ENCODE peak calls at places on chromosome 1, in ten cellular contexts. F is transverse colon, A is mammary epithelial cell, K is lung, Q is heart left ventricle, P is A673, T is AG04450, L is fibroblast of mammary gland, I is HCT116, X is PC-3. Z is an unnamed sample.

GRCh38 chr1:36881541-36881940 is 152.8 kb downstream of the GRIK3 start:
- DNase-seq in F (no peak), A (no peak), K (peak), Q (no peak), P (no peak), T (no peak), L (no peak), I (no peak), X (no peak), Z (no peak)

GRCh38 chr1:115888976-115889375 is 48.0 kb upstream of the NHLH2 start:
- DNase-seq in F (no peak), A (no peak), K (no peak), Q (no peak), P (no peak), T (no peak), L (no peak), I (no peak), X (no peak), Z (no peak)

GRCh38 chr1:8009043-8010002 is 16.8 kb downstream of the ERRFI1 start:
- DNase-seq in F (no peak), A (no peak), K (no peak), Q (no peak), P (no peak), T (no peak), L (peak), I (no peak), X (no peak), Z (no peak)

GRCh38 chr1:244757091-244757939 is 78.1 kb upstream of the COX20 start:
- DNase-seq in F (no peak), A (no peak), K (peak), Q (no peak), P (no peak), T (no peak), L (peak), I (no peak), X (peak), Z (peak)

GRCh38 chr1:32208891-32209309 is at the start of gene DCDC2B:
- DNase-seq in F (peak), A (peak), K (peak), Q (peak), P (peak), T (no peak), L (peak), I (no peak), X (peak), Z (peak)

GRCh38 chr1:99731384-99731783 is 35.1 kb downstream of the FRRS1 start:
- DNase-seq in F (no peak), A (no peak), K (no peak), Q (no peak), P (no peak), T (peak), L (peak), I (no peak), X (peak), Z (peak)

GRCh38 chr1:162085991-162086390 is 16.5 kb downstream of the NOS1AP start:
- DNase-seq in F (no peak), A (no peak), K (no peak), Q (no peak), P (no peak), T (no peak), L (no peak), I (no peak), X (no peak), Z (no peak)

GRCh38 chr1:47751188-47751587 is 246.0 kb downstream of the TRABD2B start:
- DNase-seq in F (no peak), A (no peak), K (no peak), Q (no peak), P (peak), T (no peak), L (peak), I (peak), X (peak), Z (no peak)

GRCh38 chr1:244067893-244068292 is 16.8 kb downstream of the ZBTB18 start:
- DNase-seq in F (no peak), A (peak), K (no peak), Q (no peak), P (no peak), T (no peak), L (peak), I (no peak), X (no peak), Z (no peak)

GRCh38 chr1:77673030-77673429 is 9.4 kb downstream of the ZZZ3 start:
- DNase-seq in F (no peak), A (no peak), K (no peak), Q (no peak), P (no peak), T (no peak), L (no peak), I (no peak), X (no peak), Z (no peak)

GRCh38 chr1:39081266-39082139 is 55.4 kb downstream of the NDUFS5 start:
- DNase-seq in F (peak), A (no peak), K (no peak), Q (no peak), P (peak), T (no peak), L (no peak), I (no peak), X (peak), Z (no peak)

GRCh38 chr1:100989306-100990077 is 36.1 kb downstream of the DPH5 start:
- DNase-seq in F (no peak), A (peak), K (no peak), Q (no peak), P (no peak), T (peak), L (peak), I (no peak), X (peak), Z (peak)

GRCh38 chr1:50603274-50604271 is 180.3 kb upstream of the DMRTA2 start:
- DNase-seq in F (no peak), A (peak), K (no peak), Q (no peak), P (peak), T (no peak), L (peak), I (peak), X (peak), Z (peak)

GRCh38 chr1:204102029-204102611 is 29.2 kb downstream of the SOX13 start:
- DNase-seq in F (no peak), A (no peak), K (no peak), Q (no peak), P (no peak), T (no peak), L (no peak), I (no peak), X (no peak), Z (no peak)

GRCh38 chr1:61079898-61080336 is 2.4 kb upstream of the NFIA start:
- DNase-seq in F (peak), A (peak), K (peak), Q (peak), P (peak), T (peak), L (peak), I (peak), X (peak), Z (peak)

GRCh38 chr1:74343191-74343590 is 108.0 kb downstream of the TNNI3K start:
- DNase-seq in F (no peak), A (no peak), K (no peak), Q (peak), P (peak), T (no peak), L (peak), I (no peak), X (no peak), Z (no peak)

GRCh38 chr1:168717906-168718891 is 10.8 kb downstream of the DPT start:
- DNase-seq in F (no peak), A (no peak), K (no peak), Q (peak), P (no peak), T (no peak), L (no peak), I (no peak), X (no peak), Z (peak)

GRCh38 chr1:212721388-212722247 is 22.0 kb upstream of the BATF3 start:
- DNase-seq in F (no peak), A (peak), K (no peak), Q (no peak), P (peak), T (no peak), L (peak), I (no peak), X (peak), Z (peak)

GRCh38 chr1:101310484-101310883 is 73.7 kb downstream of the S1PR1 start:
- DNase-seq in F (no peak), A (no peak), K (no peak), Q (no peak), P (no peak), T (no peak), L (no peak), I (no peak), X (no peak), Z (no peak)

GRCh38 chr1:14296795-14297194 is 301.7 kb upstream of the KAZN start:
- DNase-seq in F (no peak), A (no peak), K (no peak), Q (no peak), P (peak), T (no peak), L (peak), I (no peak), X (peak), Z (peak)

GRCh38 chr1:64488862-64489261 is 18.9 kb downstream of the CACHD1 start:
- DNase-seq in F (no peak), A (no peak), K (no peak), Q (no peak), P (peak), T (no peak), L (no peak), I (no peak), X (no peak), Z (no peak)

DNA sequence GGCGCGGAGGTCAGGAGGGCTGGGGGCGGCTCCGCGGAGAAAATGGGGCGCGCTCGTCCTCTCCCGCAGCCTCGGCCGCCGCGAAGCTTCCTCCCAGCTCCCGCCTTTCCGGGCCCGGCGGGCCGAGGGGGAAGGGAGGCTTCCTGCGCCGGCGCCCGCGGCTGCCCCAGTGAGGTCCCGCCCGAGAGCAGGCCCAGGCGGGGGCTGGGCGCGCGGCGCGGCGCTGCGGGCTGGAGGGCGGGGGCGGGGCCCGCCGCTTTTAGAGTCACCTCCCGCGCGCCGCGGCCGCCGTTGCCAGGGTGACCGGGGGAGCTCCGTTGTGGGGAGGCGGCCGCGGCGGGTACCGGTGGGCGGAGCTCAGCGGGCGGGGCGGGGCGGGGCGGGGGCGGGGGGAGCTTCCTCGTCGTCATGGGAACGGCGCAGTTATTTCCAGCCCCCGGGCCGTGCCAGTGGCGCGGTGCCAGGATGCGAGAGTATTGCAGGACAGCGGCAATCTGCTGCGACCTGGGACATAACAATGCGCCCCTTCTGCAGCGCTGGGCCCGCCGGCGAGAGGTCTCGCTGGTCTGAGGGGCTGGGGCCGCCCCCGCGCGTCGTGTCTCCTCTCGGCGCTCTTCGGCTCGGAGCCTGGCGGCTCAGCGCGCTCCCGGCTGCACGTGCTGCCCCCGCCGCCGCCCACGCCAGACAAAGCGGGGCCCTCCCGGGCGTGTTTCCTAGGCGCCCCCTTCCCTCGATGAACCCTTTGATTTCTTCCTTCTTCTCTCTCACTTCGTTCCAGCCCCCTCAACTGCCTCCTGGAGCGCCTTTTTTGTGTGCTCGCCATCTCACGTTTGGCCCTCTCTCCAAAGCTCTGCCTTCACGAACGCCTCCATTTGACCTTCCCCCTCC is 16.9 kb downstream of the IER5 start:
- DNase-seq in F (peak), A (peak), K (peak), Q (peak), P (peak), T (peak), L (peak), I (peak), X (peak), Z (peak)
- TF ChIP-seq CTCF in F (no peak), A (no peak), K (no peak), Q (no peak), P (no peak), T (no peak), L (no peak), I (no peak), X (no peak), Z (no peak)

GRCh38 chr1:11970441-11971185 is 9.6 kb upstream of the MFN2 start:
- DNase-seq in F (no peak), A (no peak), K (no peak), Q (no peak), P (no peak), T (no peak), L (no peak), I (no peak), X (no peak), Z (no peak)
- H3K4me3 ChIP-seq in F (no peak), A (no peak), K (no peak), Q (no peak), P (no peak), T (no peak), L (no peak), I (no peak), X (no peak), Z (no peak)

GRCh38 chr1:91513160-91513559 is 12.5 kb downstream of the CDC7 start:
- DNase-seq in F (no peak), A (no peak), K (no peak), Q (no peak), P (no peak), T (no peak), L (peak), I (no peak), X (peak), Z (peak)
- TF ChIP-seq CTCF in F (peak), A (no peak), K (no peak), Q (peak), P (no peak), T (peak), L (peak), I (no peak), X (peak), Z (peak)

GRCh38 chr1:33344896-33345295 is 24.0 kb upstream of the A3GALT2 start:
- DNase-seq in F (no peak), A (no peak), K (no peak), Q (no peak), P (no peak), T (no peak), L (no peak), I (no peak), X (no peak), Z (peak)
- H3K4me3 ChIP-seq in F (no peak), A (peak), K (no peak), Q (no peak), P (no peak), T (peak), L (no peak), I (no peak), X (no peak), Z (no peak)

DNA sequence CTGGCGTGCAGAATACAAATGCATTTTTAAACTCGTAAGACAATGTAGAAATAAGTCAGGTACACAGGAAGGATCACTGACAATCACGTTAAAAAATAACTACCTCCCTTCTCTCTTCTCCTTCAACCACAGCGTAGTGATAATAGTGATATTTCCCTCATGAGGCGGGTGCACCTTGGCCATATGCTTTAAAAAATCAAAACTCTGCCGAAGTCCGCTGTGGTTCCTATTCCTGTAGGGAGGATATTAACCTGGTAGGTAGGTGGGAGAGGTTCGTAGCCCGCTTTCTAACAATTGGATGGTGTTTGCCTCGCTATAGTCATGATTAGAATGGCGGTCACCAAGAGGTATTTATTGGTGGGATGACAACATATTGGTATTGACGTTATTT is 732 bp downstream of the GREM2 start:
- DNase-seq in F (no peak), A (no peak), K (no peak), Q (no peak), P (no peak), T (no peak), L (no peak), I (no peak), X (no peak), Z (no peak)
- TF ChIP-seq CTCF in F (no peak), A (no peak), K (no peak), Q (no peak), P (no peak), T (no peak), L (no peak), I (no peak), X (no peak), Z (no peak)

GRCh38 chr1:111622166-111622565 is 2.6 kb downstream of the RAP1A start:
- DNase-seq in F (no peak), A (no peak), K (no peak), Q (no peak), P (no peak), T (no peak), L (no peak), I (no peak), X (no peak), Z (no peak)
- H3K4me3 ChIP-seq in F (no peak), A (no peak), K (no peak), Q (no peak), P (no peak), T (no peak), L (no peak), I (no peak), X (no peak), Z (no peak)

GRCh38 chr1:203025721-203026665 is at the start of gene PPFIA4:
- DNase-seq in F (peak), A (peak), K (peak), Q (peak), P (peak), T (peak), L (peak), I (peak), X (peak), Z (peak)
- TF ChIP-seq CTCF in F (no peak), A (no peak), K (no peak), Q (no peak), P (no peak), T (no peak), L (peak), I (no peak), X (no peak), Z (no peak)